ENCODE peak calls at places on chromosome 17, in nine cellular contexts. E is thoracic aorta; X is NCI-H1930; K is HEK293T; I is stimulated activated CD8-positive, alpha-beta memory T cell treated with anti-CD3 and anti-CD28 coated beads, Interleukin-15, amount 100 ng/mL, for 1 hour; M is neuronal stem cell; A is NCI-H2081; R is EH; G is amniotic epithelial cell. Q is an unnamed sample.

GRCh38 chr17:30450125-30451027 is 26.8 kb upstream of the GOSR1 start:
- DNase-seq in E (no peak), X (no peak), K (no peak), I (no peak), M (no peak), A (no peak), R (peak), G (peak), Q (no peak)

GRCh38 chr17:57861000-57861736 is 11.3 kb upstream of the MRPS23 start:
- DNase-seq in E (peak), X (no peak), K (no peak), I (no peak), M (no peak), A (peak), R (peak), G (peak), Q (no peak)

GRCh38 chr17:59435238-59435637 is 103.8 kb downstream of the YPEL2 start:
- DNase-seq in E (no peak), X (no peak), K (no peak), I (no peak), M (no peak), A (no peak), R (peak), G (peak), Q (peak)

GRCh38 chr17:69350911-69351310 is 24.0 kb upstream of the ABCA5 start:
- DNase-seq in E (no peak), X (no peak), K (no peak), I (no peak), M (no peak), A (no peak), R (no peak), G (no peak), Q (no peak)

GRCh38 chr17:67434061-67434525 is 57.0 kb downstream of the PITPNC1 start:
- DNase-seq in E (no peak), X (no peak), K (no peak), I (no peak), M (no peak), A (no peak), R (no peak), G (peak), Q (no peak)

GRCh38 chr17:45143767-45144198 is 4.5 kb upstream of the HEXIM1 start:
- DNase-seq in E (peak), X (no peak), K (no peak), I (no peak), M (no peak), A (no peak), R (peak), G (peak), Q (no peak)

GRCh38 chr17:19513897-19514488 is 19.7 kb upstream of the SLC47A1 start:
- DNase-seq in E (no peak), X (peak), K (peak), I (peak), M (peak), A (peak), R (peak), G (peak), Q (peak)

GRCh38 chr17:40038882-40039513 is 15.2 kb downstream of the MED24 start:
- DNase-seq in E (peak), X (no peak), K (peak), I (no peak), M (no peak), A (peak), R (peak), G (peak), Q (no peak)

GRCh38 chr17:43983196-43983514 is 21.3 kb upstream of the NAGS start:
- DNase-seq in E (no peak), X (no peak), K (no peak), I (no peak), M (no peak), A (no peak), R (no peak), G (no peak), Q (no peak)

GRCh38 chr17:71441098-71441497 is 679.7 kb upstream of the SOX9 start:
- DNase-seq in E (no peak), X (no peak), K (peak), I (no peak), M (no peak), A (no peak), R (peak), G (peak), Q (no peak)

GRCh38 chr17:8173056-8173870 is 2.9 kb downstream of the TMEM107 start:
- DNase-seq in E (no peak), X (peak), K (peak), I (no peak), M (peak), A (peak), R (peak), G (peak), Q (peak)

GRCh38 chr17:78329263-78330059 is 30.4 kb downstream of the SOCS3 start:
- DNase-seq in E (no peak), X (no peak), K (no peak), I (no peak), M (no peak), A (no peak), R (peak), G (peak), Q (peak)

GRCh38 chr17:13476722-13477121 is 125.0 kb downstream of the HS3ST3A1 start:
- DNase-seq in E (no peak), X (no peak), K (no peak), I (no peak), M (no peak), A (no peak), R (peak), G (peak), Q (no peak)

GRCh38 chr17:15511142-15511541 is 43.7 kb upstream of the CDRT4 start:
- DNase-seq in E (no peak), X (no peak), K (no peak), I (no peak), M (no peak), A (no peak), R (no peak), G (no peak), Q (no peak)

GRCh38 chr17:54282886-54283285 is 460.2 kb downstream of the KIF2B start:
- DNase-seq in E (no peak), X (no peak), K (no peak), I (no peak), M (no peak), A (no peak), R (no peak), G (no peak), Q (no peak)

GRCh38 chr17:74163836-74164235 is 39.6 kb upstream of the RPL38 start:
- DNase-seq in E (no peak), X (no peak), K (no peak), I (no peak), M (no peak), A (no peak), R (no peak), G (no peak), Q (no peak)

GRCh38 chr17:80183581-80184422 is 14.0 kb downstream of the CARD14 start:
- DNase-seq in E (no peak), X (no peak), K (no peak), I (no peak), M (no peak), A (no peak), R (no peak), G (no peak), Q (no peak)

GRCh38 chr17:59825533-59826316 is 67.0 kb downstream of the TUBD1 start:
- DNase-seq in E (no peak), X (no peak), K (no peak), I (no peak), M (no peak), A (no peak), R (peak), G (peak), Q (no peak)

GRCh38 chr17:64107517-64108235 is 22.3 kb downstream of the ERN1 start:
- DNase-seq in E (no peak), X (no peak), K (no peak), I (no peak), M (no peak), A (peak), R (no peak), G (no peak), Q (no peak)

Q was measured in SW 1271.